ENCODE peak calls at places on chromosomes 12 and 14, in seven cellular contexts. One of them, this sample, is unnamed.

GRCh38 chr14:29587761-29588160 is 339.9 kb downstream of the PRKD1 start:
- DNase-seq in HTR-8/SVneo: no peak
- DNase-seq in activated CD4-positive, alpha-beta T cell treated with anti-CD3 and anti-CD28 coated beads for 4 hours: no peak
- DNase-seq in fibroblast of the aortic adventitia: peak
- DNase-seq in ELR: no peak
- DNase-seq in CD8-positive, alpha-beta memory T cell: no peak
- DNase-seq in kidney epithelial cell: no peak
- DNase-seq in this sample: no peak

GRCh38 chr12:122533841-122534240 is 6.8 kb downstream of the KNTC1 start:
- DNase-seq in fibroblast of the aortic adventitia: peak
- DNase-seq in activated CD4-positive, alpha-beta T cell treated with anti-CD3 and anti-CD28 coated beads for 4 hours: no peak
- DNase-seq in ELR: no peak
- DNase-seq in kidney epithelial cell: no peak
- DNase-seq in HTR-8/SVneo: no peak
- DNase-seq in CD8-positive, alpha-beta memory T cell: no peak
- DNase-seq in this sample: no peak

GRCh38 chr12:2960432-2960956 is 1.3 kb downstream of the TEAD4 start:
- DNase-seq in fibroblast of the aortic adventitia: peak
- DNase-seq in activated CD4-positive, alpha-beta T cell treated with anti-CD3 and anti-CD28 coated beads for 4 hours: no peak
- DNase-seq in HTR-8/SVneo: peak
- DNase-seq in ELR: peak
- DNase-seq in CD8-positive, alpha-beta memory T cell: no peak
- DNase-seq in kidney epithelial cell: no peak
- DNase-seq in this sample: peak

GRCh38 chr12:21296751-21297406 is 37.8 kb downstream of the SLCO1A2 start:
- DNase-seq in kidney epithelial cell: no peak
- DNase-seq in activated CD4-positive, alpha-beta T cell treated with anti-CD3 and anti-CD28 coated beads for 4 hours: no peak
- DNase-seq in HTR-8/SVneo: peak
- DNase-seq in ELR: peak
- DNase-seq in fibroblast of the aortic adventitia: peak
- DNase-seq in CD8-positive, alpha-beta memory T cell: peak
- DNase-seq in this sample: no peak

GRCh38 chr14:22390824-22391461 is 198.1 kb downstream of the DAD1 start:
- DNase-seq in activated CD4-positive, alpha-beta T cell treated with anti-CD3 and anti-CD28 coated beads for 4 hours: no peak
- DNase-seq in HTR-8/SVneo: no peak
- DNase-seq in fibroblast of the aortic adventitia: no peak
- DNase-seq in CD8-positive, alpha-beta memory T cell: no peak
- DNase-seq in kidney epithelial cell: no peak
- DNase-seq in ELR: no peak
- DNase-seq in this sample: peak

GRCh38 chr12:113479578-113480335 is 8.1 kb upstream of the LHX5 start:
- DNase-seq in ELR: peak
- DNase-seq in kidney epithelial cell: peak
- DNase-seq in CD8-positive, alpha-beta memory T cell: no peak
- DNase-seq in fibroblast of the aortic adventitia: peak
- DNase-seq in HTR-8/SVneo: no peak
- DNase-seq in activated CD4-positive, alpha-beta T cell treated with anti-CD3 and anti-CD28 coated beads for 4 hours: no peak
- DNase-seq in this sample: peak

GRCh38 chr14:65637780-65638179 is 225.2 kb downstream of the FUT8 start:
- DNase-seq in fibroblast of the aortic adventitia: no peak
- DNase-seq in CD8-positive, alpha-beta memory T cell: no peak
- DNase-seq in activated CD4-positive, alpha-beta T cell treated with anti-CD3 and anti-CD28 coated beads for 4 hours: peak
- DNase-seq in HTR-8/SVneo: no peak
- DNase-seq in ELR: peak
- DNase-seq in kidney epithelial cell: peak
- DNase-seq in this sample: peak

GRCh38 chr12:69515394-69515793 is 45.2 kb downstream of the FRS2 start:
- DNase-seq in fibroblast of the aortic adventitia: no peak
- DNase-seq in HTR-8/SVneo: no peak
- DNase-seq in ELR: no peak
- DNase-seq in kidney epithelial cell: no peak
- DNase-seq in CD8-positive, alpha-beta memory T cell: no peak
- DNase-seq in activated CD4-positive, alpha-beta T cell treated with anti-CD3 and anti-CD28 coated beads for 4 hours: no peak
- DNase-seq in this sample: no peak

GRCh38 chr14:31692376-31692781 is 131.2 kb downstream of the NUBPL start:
- DNase-seq in CD8-positive, alpha-beta memory T cell: no peak
- DNase-seq in fibroblast of the aortic adventitia: peak
- DNase-seq in activated CD4-positive, alpha-beta T cell treated with anti-CD3 and anti-CD28 coated beads for 4 hours: no peak
- DNase-seq in HTR-8/SVneo: no peak
- DNase-seq in kidney epithelial cell: no peak
- DNase-seq in ELR: no peak
- DNase-seq in this sample: peak

GRCh38 chr14:20934148-20934762 is 21.0 kb upstream of the RNASE2 start:
- DNase-seq in CD8-positive, alpha-beta memory T cell: no peak
- DNase-seq in kidney epithelial cell: no peak
- DNase-seq in HTR-8/SVneo: no peak
- DNase-seq in ELR: peak
- DNase-seq in activated CD4-positive, alpha-beta T cell treated with anti-CD3 and anti-CD28 coated beads for 4 hours: no peak
- DNase-seq in fibroblast of the aortic adventitia: peak
- DNase-seq in this sample: peak

GRCh38 chr14:33110737-33111443 is 172.2 kb downstream of the NPAS3 start:
- DNase-seq in activated CD4-positive, alpha-beta T cell treated with anti-CD3 and anti-CD28 coated beads for 4 hours: no peak
- DNase-seq in CD8-positive, alpha-beta memory T cell: no peak
- DNase-seq in fibroblast of the aortic adventitia: no peak
- DNase-seq in ELR: no peak
- DNase-seq in kidney epithelial cell: no peak
- DNase-seq in HTR-8/SVneo: no peak
- DNase-seq in this sample: no peak

GRCh38 chr12:106187155-106187789 is 48.5 kb upstream of the NUAK1 start:
- DNase-seq in fibroblast of the aortic adventitia: no peak
- DNase-seq in ELR: no peak
- DNase-seq in activated CD4-positive, alpha-beta T cell treated with anti-CD3 and anti-CD28 coated beads for 4 hours: no peak
- DNase-seq in CD8-positive, alpha-beta memory T cell: no peak
- DNase-seq in HTR-8/SVneo: no peak
- DNase-seq in kidney epithelial cell: no peak
- DNase-seq in this sample: no peak

GRCh38 chr14:64364907-64365306 is 23.2 kb upstream of the MTHFD1 start:
- DNase-seq in CD8-positive, alpha-beta memory T cell: no peak
- DNase-seq in ELR: peak
- DNase-seq in fibroblast of the aortic adventitia: peak
- DNase-seq in HTR-8/SVneo: peak
- DNase-seq in kidney epithelial cell: no peak
- DNase-seq in activated CD4-positive, alpha-beta T cell treated with anti-CD3 and anti-CD28 coated beads for 4 hours: no peak
- DNase-seq in this sample: peak

GRCh38 chr14:53399057-53399456 is 245.9 kb upstream of the DDHD1 start:
- DNase-seq in activated CD4-positive, alpha-beta T cell treated with anti-CD3 and anti-CD28 coated beads for 4 hours: no peak
- DNase-seq in kidney epithelial cell: no peak
- DNase-seq in ELR: peak
- DNase-seq in CD8-positive, alpha-beta memory T cell: no peak
- DNase-seq in HTR-8/SVneo: peak
- DNase-seq in fibroblast of the aortic adventitia: peak
- DNase-seq in this sample: no peak

GRCh38 chr14:39025250-39025809 is 77.7 kb downstream of the SEC23A start:
- DNase-seq in ELR: no peak
- DNase-seq in activated CD4-positive, alpha-beta T cell treated with anti-CD3 and anti-CD28 coated beads for 4 hours: no peak
- DNase-seq in HTR-8/SVneo: no peak
- DNase-seq in fibroblast of the aortic adventitia: no peak
- DNase-seq in CD8-positive, alpha-beta memory T cell: no peak
- DNase-seq in kidney epithelial cell: no peak
- DNase-seq in this sample: no peak

GRCh38 chr12:86697916-86698315 is 441.7 kb upstream of the MGAT4C start:
- DNase-seq in activated CD4-positive, alpha-beta T cell treated with anti-CD3 and anti-CD28 coated beads for 4 hours: no peak
- DNase-seq in fibroblast of the aortic adventitia: peak
- DNase-seq in ELR: no peak
- DNase-seq in HTR-8/SVneo: no peak
- DNase-seq in CD8-positive, alpha-beta memory T cell: no peak
- DNase-seq in kidney epithelial cell: no peak
- DNase-seq in this sample: no peak

GRCh38 chr12:22283006-22283506 is 51.5 kb downstream of the ST8SIA1 start:
- DNase-seq in fibroblast of the aortic adventitia: peak
- DNase-seq in activated CD4-positive, alpha-beta T cell treated with anti-CD3 and anti-CD28 coated beads for 4 hours: no peak
- DNase-seq in CD8-positive, alpha-beta memory T cell: no peak
- DNase-seq in ELR: peak
- DNase-seq in kidney epithelial cell: no peak
- DNase-seq in HTR-8/SVneo: no peak
- DNase-seq in this sample: no peak

GRCh38 chr12:8709124-8709830 is 11.5 kb downstream of the RIMKLB start:
- DNase-seq in activated CD4-positive, alpha-beta T cell treated with anti-CD3 and anti-CD28 coated beads for 4 hours: no peak
- DNase-seq in kidney epithelial cell: no peak
- DNase-seq in ELR: peak
- DNase-seq in HTR-8/SVneo: no peak
- DNase-seq in fibroblast of the aortic adventitia: peak
- DNase-seq in CD8-positive, alpha-beta memory T cell: no peak
- DNase-seq in this sample: no peak

GRCh38 chr12:133130808-133131128 is 341 bp downstream of the ZNF10 start:
- DNase-seq in HTR-8/SVneo: no peak
- DNase-seq in CD8-positive, alpha-beta memory T cell: no peak
- DNase-seq in fibroblast of the aortic adventitia: peak
- DNase-seq in kidney epithelial cell: no peak
- DNase-seq in ELR: no peak
- DNase-seq in activated CD4-positive, alpha-beta T cell treated with anti-CD3 and anti-CD28 coated beads for 4 hours: no peak
- DNase-seq in this sample: no peak

GRCh38 chr12:116540617-116541152 is 18.5 kb upstream of the MAP1LC3B2 start:
- DNase-seq in activated CD4-positive, alpha-beta T cell treated with anti-CD3 and anti-CD28 coated beads for 4 hours: no peak
- DNase-seq in fibroblast of the aortic adventitia: peak
- DNase-seq in kidney epithelial cell: no peak
- DNase-seq in HTR-8/SVneo: no peak
- DNase-seq in ELR: no peak
- DNase-seq in CD8-positive, alpha-beta memory T cell: no peak
- DNase-seq in this sample: no peak

GRCh38 chr12:1747609-1748008 is 56.7 kb downstream of the ADIPOR2 start:
- DNase-seq in ELR: no peak
- DNase-seq in HTR-8/SVneo: no peak
- DNase-seq in CD8-positive, alpha-beta memory T cell: no peak
- DNase-seq in activated CD4-positive, alpha-beta T cell treated with anti-CD3 and anti-CD28 coated beads for 4 hours: no peak
- DNase-seq in kidney epithelial cell: no peak
- DNase-seq in fibroblast of the aortic adventitia: no peak
- DNase-seq in this sample: no peak

GRCh38 chr12:124756151-124756550 is 107.5 kb downstream of the SCARB1 start:
- DNase-seq in kidney epithelial cell: no peak
- DNase-seq in HTR-8/SVneo: no peak
- DNase-seq in fibroblast of the aortic adventitia: no peak
- DNase-seq in activated CD4-positive, alpha-beta T cell treated with anti-CD3 and anti-CD28 coated beads for 4 hours: no peak
- DNase-seq in CD8-positive, alpha-beta memory T cell: no peak
- DNase-seq in ELR: no peak
- DNase-seq in this sample: no peak

GRCh38 chr14:35365130-35366047 is 39.2 kb downstream of the NFKBIA start:
- DNase-seq in ELR: peak
- DNase-seq in fibroblast of the aortic adventitia: peak
- DNase-seq in CD8-positive, alpha-beta memory T cell: no peak
- DNase-seq in activated CD4-positive, alpha-beta T cell treated with anti-CD3 and anti-CD28 coated beads for 4 hours: peak
- DNase-seq in kidney epithelial cell: peak
- DNase-seq in HTR-8/SVneo: peak
- DNase-seq in this sample: peak

GRCh38 chr12:124359671-124360581 is 65.0 kb downstream of the RFLNA start:
- DNase-seq in CD8-positive, alpha-beta memory T cell: no peak
- DNase-seq in ELR: no peak
- DNase-seq in activated CD4-positive, alpha-beta T cell treated with anti-CD3 and anti-CD28 coated beads for 4 hours: no peak
- DNase-seq in kidney epithelial cell: no peak
- DNase-seq in HTR-8/SVneo: no peak
- DNase-seq in fibroblast of the aortic adventitia: peak
- DNase-seq in this sample: no peak

GRCh38 chr14:55354500-55354899 is 57.1 kb downstream of the ATG14 start:
- DNase-seq in ELR: peak
- DNase-seq in fibroblast of the aortic adventitia: peak
- DNase-seq in CD8-positive, alpha-beta memory T cell: peak
- DNase-seq in HTR-8/SVneo: peak
- DNase-seq in kidney epithelial cell: no peak
- DNase-seq in activated CD4-positive, alpha-beta T cell treated with anti-CD3 and anti-CD28 coated beads for 4 hours: peak
- DNase-seq in this sample: peak

GRCh38 chr12:49827351-49828099 is 688 bp downstream of the NCKAP5L start:
- DNase-seq in activated CD4-positive, alpha-beta T cell treated with anti-CD3 and anti-CD28 coated beads for 4 hours: peak
- DNase-seq in HTR-8/SVneo: peak
- DNase-seq in fibroblast of the aortic adventitia: peak
- DNase-seq in ELR: peak
- DNase-seq in kidney epithelial cell: no peak
- DNase-seq in CD8-positive, alpha-beta memory T cell: peak
- DNase-seq in this sample: peak

GRCh38 chr14:22071001-22071400 is 397.4 kb upstream of the OR4E1 start:
- DNase-seq in activated CD4-positive, alpha-beta T cell treated with anti-CD3 and anti-CD28 coated beads for 4 hours: no peak
- DNase-seq in ELR: no peak
- DNase-seq in kidney epithelial cell: no peak
- DNase-seq in HTR-8/SVneo: no peak
- DNase-seq in CD8-positive, alpha-beta memory T cell: peak
- DNase-seq in fibroblast of the aortic adventitia: no peak
- DNase-seq in this sample: no peak

GRCh38 chr12:56160160-56160763 is 2.1 kb downstream of the MYL6 start:
- DNase-seq in CD8-positive, alpha-beta memory T cell: peak
- DNase-seq in kidney epithelial cell: no peak
- DNase-seq in HTR-8/SVneo: no peak
- DNase-seq in fibroblast of the aortic adventitia: no peak
- DNase-seq in ELR: peak
- DNase-seq in activated CD4-positive, alpha-beta T cell treated with anti-CD3 and anti-CD28 coated beads for 4 hours: peak
- DNase-seq in this sample: no peak

GRCh38 chr14:99572173-99572999 is 31.6 kb downstream of the CCDC85C start:
- DNase-seq in fibroblast of the aortic adventitia: no peak
- DNase-seq in ELR: no peak
- DNase-seq in HTR-8/SVneo: no peak
- DNase-seq in activated CD4-positive, alpha-beta T cell treated with anti-CD3 and anti-CD28 coated beads for 4 hours: no peak
- DNase-seq in CD8-positive, alpha-beta memory T cell: no peak
- DNase-seq in kidney epithelial cell: no peak
- DNase-seq in this sample: peak

GRCh38 chr14:105375635-105376057 is 22.7 kb upstream of the TEX22 start:
- DNase-seq in activated CD4-positive, alpha-beta T cell treated with anti-CD3 and anti-CD28 coated beads for 4 hours: no peak
- DNase-seq in ELR: peak
- DNase-seq in HTR-8/SVneo: no peak
- DNase-seq in CD8-positive, alpha-beta memory T cell: no peak
- DNase-seq in kidney epithelial cell: no peak
- DNase-seq in fibroblast of the aortic adventitia: no peak
- DNase-seq in this sample: peak

GRCh38 chr12:121581681-121582439 is 1.0 kb upstream of the KDM2B start:
- DNase-seq in HTR-8/SVneo: no peak
- DNase-seq in kidney epithelial cell: no peak
- DNase-seq in activated CD4-positive, alpha-beta T cell treated with anti-CD3 and anti-CD28 coated beads for 4 hours: no peak
- DNase-seq in CD8-positive, alpha-beta memory T cell: no peak
- DNase-seq in fibroblast of the aortic adventitia: peak
- DNase-seq in ELR: peak
- DNase-seq in this sample: peak

GRCh38 chr14:64973026-64973442 is 898 bp upstream of the RAB15 start:
- DNase-seq in ELR: no peak
- DNase-seq in CD8-positive, alpha-beta memory T cell: no peak
- DNase-seq in activated CD4-positive, alpha-beta T cell treated with anti-CD3 and anti-CD28 coated beads for 4 hours: no peak
- DNase-seq in fibroblast of the aortic adventitia: no peak
- DNase-seq in kidney epithelial cell: no peak
- DNase-seq in HTR-8/SVneo: no peak
- DNase-seq in this sample: no peak

GRCh38 chr12:92242917-92243316 is 97.3 kb upstream of the BTG1 start:
- DNase-seq in kidney epithelial cell: no peak
- DNase-seq in activated CD4-positive, alpha-beta T cell treated with anti-CD3 and anti-CD28 coated beads for 4 hours: no peak
- DNase-seq in fibroblast of the aortic adventitia: peak
- DNase-seq in ELR: no peak
- DNase-seq in HTR-8/SVneo: no peak
- DNase-seq in CD8-positive, alpha-beta memory T cell: no peak
- DNase-seq in this sample: no peak

GRCh38 chr14:75542585-75543091 is 20.4 kb downstream of the BATF start:
- DNase-seq in CD8-positive, alpha-beta memory T cell: peak
- DNase-seq in ELR: no peak
- DNase-seq in activated CD4-positive, alpha-beta T cell treated with anti-CD3 and anti-CD28 coated beads for 4 hours: peak
- DNase-seq in kidney epithelial cell: no peak
- DNase-seq in fibroblast of the aortic adventitia: peak
- DNase-seq in HTR-8/SVneo: no peak
- DNase-seq in this sample: no peak